ENCODE peak calls at places on chromosome 13, in six cellular contexts. S is right lobe of liver; C is DND-41; Q is transverse colon; E is GM23338; R is CD8-positive, alpha-beta T cell. W is an unnamed sample.

GRCh38 chr13:49443327-49443688 is 556 bp downstream of the CAB39L start:
- DNase-seq in S (no peak), C (no peak), Q (no peak), E (no peak), R (peak), W (peak)

GRCh38 chr13:41802684-41803554 is 158.0 kb downstream of the VWA8 start:
- DNase-seq in S (no peak), C (no peak), Q (no peak), E (no peak), R (no peak), W (no peak)

GRCh38 chr13:50400035-50400726 is 384.9 kb downstream of the KCNRG start:
- DNase-seq in S (no peak), C (no peak), Q (no peak), E (no peak), R (no peak), W (no peak)

GRCh38 chr13:29472317-29472961 is 123.0 kb downstream of the SLC7A1 start:
- DNase-seq in S (no peak), C (peak), Q (peak), E (peak), R (peak), W (peak)

GRCh38 chr13:113192902-113193301 is 15.6 kb downstream of the PCID2 start:
- DNase-seq in S (no peak), C (no peak), Q (no peak), E (no peak), R (no peak), W (no peak)

GRCh38 chr13:50910483-50910805 is 853 bp downstream of the RNASEH2B start:
- DNase-seq in S (peak), C (no peak), Q (no peak), E (peak), R (no peak), W (no peak)

GRCh38 chr13:107299717-107300116 is 731.8 kb upstream of the ARGLU1 start:
- DNase-seq in S (no peak), C (no peak), Q (no peak), E (no peak), R (no peak), W (no peak)

GRCh38 chr13:91017669-91018053 is 329.8 kb upstream of the MIR17HG start:
- DNase-seq in S (peak), C (no peak), Q (no peak), E (peak), R (no peak), W (no peak)

GRCh38 chr13:75404721-75405120 is 77.2 kb downstream of the TBC1D4 start:
- DNase-seq in S (no peak), C (no peak), Q (no peak), E (no peak), R (no peak), W (no peak)

GRCh38 chr13:42320375-42320787 is 48.4 kb downstream of the AKAP11 start:
- DNase-seq in S (no peak), C (no peak), Q (no peak), E (peak), R (no peak), W (no peak)

GRCh38 chr13:87982436-87982835 is 311.3 kb downstream of the SLITRK5 start:
- DNase-seq in S (no peak), C (no peak), Q (no peak), E (no peak), R (no peak), W (no peak)
- TF ChIP-seq CTCF in S (no peak), C (no peak), Q (no peak), E (no peak), R (no peak), W (no peak)

GRCh38 chr13:98141938-98142426 is 912 bp upstream of the FARP1 start:
- DNase-seq in S (peak), C (no peak), Q (peak), E (peak), R (no peak), W (peak)
- H3K4me3 ChIP-seq in S (peak), C (no peak), Q (peak), E (peak), R (peak), W (peak)

GRCh38 chr13:109123971-109124370 is 494.6 kb downstream of the MYO16 start:
- DNase-seq in S (no peak), C (no peak), Q (no peak), E (no peak), R (no peak), W (no peak)
- TF ChIP-seq CTCF in S (no peak), C (peak), Q (no peak), E (peak), R (no peak), W (no peak)

GRCh38 chr13:59750860-59751259 is 412.9 kb downstream of the DIAPH3 start:
- DNase-seq in S (no peak), C (no peak), Q (no peak), E (peak), R (no peak), W (no peak)
- H3K4me3 ChIP-seq in S (no peak), C (no peak), Q (no peak), E (peak), R (no peak), W (no peak)

GRCh38 chr13:64471916-64472315 is 2758.2 kb downstream of the PCDH9 start:
- DNase-seq in S (no peak), C (no peak), Q (no peak), E (peak), R (no peak), W (no peak)
- TF ChIP-seq CTCF in S (peak), C (no peak), Q (no peak), E (no peak), R (no peak), W (no peak)

GRCh38 chr13:45446181-45446580 is 18.6 kb upstream of the COG3 start:
- DNase-seq in S (no peak), C (no peak), Q (no peak), E (no peak), R (no peak), W (no peak)

GRCh38 chr13:45439000-45439399 is 20.8 kb upstream of the SLC25A30 start:
- DNase-seq in S (no peak), C (no peak), Q (no peak), E (no peak), R (no peak), W (peak)

GRCh38 chr13:45439781-45440462 is 21.7 kb upstream of the SLC25A30 start:
- DNase-seq in S (no peak), C (no peak), Q (no peak), E (no peak), R (no peak), W (no peak)

GRCh38 chr13:45445053-45445452 is 19.7 kb upstream of the COG3 start:
- DNase-seq in S (no peak), C (no peak), Q (no peak), E (no peak), R (no peak), W (no peak)

GRCh38 chr13:45441633-45442032 is 23.1 kb upstream of the COG3 start:
- DNase-seq in S (no peak), C (no peak), Q (no peak), E (no peak), R (no peak), W (peak)
- H3K4me3 ChIP-seq in S (no peak), C (no peak), Q (no peak), E (no peak), R (no peak), W (no peak)

GRCh38 chr13:81610613-81611012 is 1269.7 kb upstream of the SPRY2 start:
- DNase-seq in S (no peak), C (no peak), Q (no peak), E (peak), R (no peak), W (no peak)
- TF ChIP-seq CTCF in S (peak), C (no peak), Q (no peak), E (peak), R (no peak), W (no peak)

W was measured in GM12865.